ENCODE peak calls at places on chromosomes 3 and 15, in four cellular contexts. E is psoas muscle, X is H1, N is tibial nerve. H is an unnamed sample.

GRCh38 chr3:78889345-78889744 is 878.5 kb downstream of the ROBO1 start:
- DNase-seq in X (no peak), E (no peak), N (no peak), H (no peak)

GRCh38 chr15:36601952-36602351 is 22.5 kb downstream of the CDIN1 start:
- DNase-seq in N (no peak), X (no peak), E (peak; percentile 35), H (no peak)

GRCh38 chr15:88653200-88654064 is 14.6 kb downstream of the ISG20 start:
- DNase-seq in X (no peak), N (no peak), E (no peak), H (no peak)

GRCh38 chr3:179175358-179175757 is 27.2 kb downstream of the PIK3CA start:
- DNase-seq in N (no peak), E (no peak), X (no peak), H (no peak)

GRCh38 chr3:111984636-111985298 is 5.9 kb downstream of the ABHD10 start:
- DNase-seq in E (no peak), X (no peak), N (no peak), H (no peak)

GRCh38 chr3:169215953-169216352 is 447.6 kb downstream of the MECOM start:
- DNase-seq in N (no peak), X (no peak), E (no peak), H (no peak)

GRCh38 chr3:135267487-135267886 is 472.4 kb downstream of the EPHB1 start:
- DNase-seq in N (no peak), E (no peak), X (no peak), H (no peak)

GRCh38 chr15:79492065-79492464 is 59.9 kb downstream of the MINAR1 start:
- DNase-seq in E (no peak), X (no peak), N (no peak), H (no peak)

GRCh38 chr3:106945435-106945834 is 431.8 kb upstream of the CCDC54 start:
- DNase-seq in X (no peak), N (no peak), E (no peak), H (no peak)

GRCh38 chr3:188807002-188807401 is 364.8 kb upstream of the TPRG1 start:
- DNase-seq in N (no peak), E (no peak), X (no peak), H (no peak)

GRCh38 chr15:101242160-101242998 is 9.5 kb downstream of the CHSY1 start:
- DNase-seq in E (no peak), N (no peak), X (no peak), H (no peak)

GRCh38 chr3:44439499-44440295 is 37.8 kb downstream of the ZNF445 start:
- DNase-seq in E (peak; percentile 43), N (peak; percentile 29), X (no peak), H (peak; percentile 72)

GRCh38 chr3:141050913-141051632 is at the start of gene SPSB4:
- DNase-seq in N (no peak), E (peak; percentile 81), X (peak; percentile 63), H (peak; percentile 27)

GRCh38 chr15:80606571-80606970 is 88.5 kb upstream of the ABHD17C start:
- DNase-seq in E (no peak), N (no peak), X (no peak), H (no peak)

GRCh38 chr3:67077656-67078055 is 79.5 kb downstream of the KBTBD8 start:
- DNase-seq in E (no peak), X (no peak), N (no peak), H (no peak)

GRCh38 chr3:149553781-149554451 is 79.4 kb downstream of the TM4SF4 start:
- DNase-seq in X (no peak), N (peak; percentile 28), E (no peak), H (peak; percentile 74)

GRCh38 chr3:174365796-174366195 is 493.3 kb upstream of the NAALADL2 start:
- DNase-seq in N (no peak), E (no peak), X (no peak), H (no peak)

GRCh38 chr3:23845361-23845760 is 39.6 kb downstream of the UBE2E1 start:
- DNase-seq in E (no peak), N (no peak), X (no peak), H (no peak)

GRCh38 chr3:183485093-183485492 is 56.7 kb upstream of the MCF2L2 start:
- DNase-seq in E (no peak), N (no peak), X (no peak), H (no peak)

GRCh38 chr15:65171428-65171827 is 13.7 kb downstream of the CLPX start:
- DNase-seq in N (no peak), E (no peak), X (no peak), H (no peak)

GRCh38 chr15:78049691-78050440 is 27.6 kb downstream of the TBC1D2B start:
- DNase-seq in X (no peak), E (no peak), N (no peak), H (no peak)

GRCh38 chr15:79035111-79035601 is 55.4 kb downstream of the RASGRF1 start:
- DNase-seq in X (no peak), E (no peak), N (no peak), H (no peak)

GRCh38 chr3:184361532-184361931 is at the start of the genes CLCN2 and POLR2H:
- DNase-seq in X (no peak), N (no peak), E (peak; percentile 64), H (peak; percentile 71)

GRCh38 chr15:47705601-47706000 is 11.7 kb upstream of the SEMA6D start:
- DNase-seq in X (no peak), E (no peak), N (no peak), H (no peak)

GRCh38 chr15:63815796-63816533 is 17.8 kb downstream of the HERC1 start:
- DNase-seq in X (no peak), E (no peak), N (no peak), H (no peak)

GRCh38 chr3:53599780-53600179 is 105.4 kb downstream of the CACNA1D start:
- DNase-seq in E (no peak), X (no peak), N (no peak), H (no peak)

GRCh38 chr3:44885618-44886017 is 11.2 kb downstream of the TGM4 start:
- DNase-seq in X (no peak), E (no peak), N (no peak), H (no peak)

GRCh38 chr15:96325579-96326331 is 4.7 kb upstream of the NR2F2 start:
- DNase-seq in X (no peak), E (no peak), N (no peak), H (no peak)

GRCh38 chr3:170909129-170909903 is 879 bp upstream of the EIF5A2 start:
- DNase-seq in E (peak; percentile 16), X (no peak), N (no peak), H (peak; percentile 28)

GRCh38 chr3:127551971-127552370 is 38.6 kb downstream of the TPRA1 start:
- DNase-seq in E (no peak), X (no peak), N (no peak), H (no peak)

GRCh38 chr3:103337179-103337845 is 902.5 kb downstream of the ZPLD1 start:
- DNase-seq in E (no peak), X (no peak), N (no peak), H (no peak)

GRCh38 chr3:30551927-30552326 is 54.5 kb upstream of the TGFBR2 start:
- DNase-seq in E (no peak), X (no peak), N (no peak), H (no peak)

GRCh38 chr15:38554354-38554753 is 10.3 kb downstream of the RASGRP1 start:
- DNase-seq in X (no peak), E (no peak), N (no peak), H (no peak)

GRCh38 chr3:19065027-19065426 is 83.3 kb upstream of the KCNH8 start:
- DNase-seq in X (no peak), N (no peak), E (no peak), H (no peak)

GRCh38 chr3:36647423-36647853 is 116.9 kb downstream of the DCLK3 start:
- DNase-seq in N (no peak), X (no peak), E (no peak), H (no peak)

GRCh38 chr15:31433101-31433500 is 106.5 kb downstream of the KLF13 start:
- DNase-seq in E (no peak), N (no peak), X (no peak), H (no peak)

GRCh38 chr3:156455839-156456238 is 99.1 kb downstream of the SSR3 start:
- DNase-seq in X (no peak), E (no peak), N (no peak), H (no peak)

GRCh38 chr15:27017168-27017809 is 46.3 kb downstream of the GABRG3 start:
- DNase-seq in N (peak; percentile 30), X (peak; percentile 43), E (no peak), H (no peak)

GRCh38 chr15:66293419-66294156 is at the start of gene DIS3L:
- DNase-seq in X (no peak), N (peak; percentile 18), E (peak; percentile 67), H (peak; percentile 51)

GRCh38 chr15:66292261-66293084 is 895 bp upstream of the DIS3L start:
- DNase-seq in N (no peak), X (no peak), E (no peak), H (no peak)

GRCh38 chr15:66290518-66290917 is 2.9 kb upstream of the DIS3L start:
- DNase-seq in E (no peak), N (no peak), X (no peak), H (no peak)

GRCh38 chr15:66293085-66293418 is 316 bp upstream of the DIS3L start:
- DNase-seq in X (no peak), N (no peak), E (no peak), H (no peak)

GRCh38 chr15:66291816-66292215 is 1.6 kb upstream of the DIS3L start:
- DNase-seq in E (no peak), X (no peak), N (no peak), H (no peak)
- H3K27ac ChIP-seq in E (no peak overlapping the region), X (no peak overlapping the region), N (no peak overlapping the region), H (no peak overlapping the region)

DNA sequence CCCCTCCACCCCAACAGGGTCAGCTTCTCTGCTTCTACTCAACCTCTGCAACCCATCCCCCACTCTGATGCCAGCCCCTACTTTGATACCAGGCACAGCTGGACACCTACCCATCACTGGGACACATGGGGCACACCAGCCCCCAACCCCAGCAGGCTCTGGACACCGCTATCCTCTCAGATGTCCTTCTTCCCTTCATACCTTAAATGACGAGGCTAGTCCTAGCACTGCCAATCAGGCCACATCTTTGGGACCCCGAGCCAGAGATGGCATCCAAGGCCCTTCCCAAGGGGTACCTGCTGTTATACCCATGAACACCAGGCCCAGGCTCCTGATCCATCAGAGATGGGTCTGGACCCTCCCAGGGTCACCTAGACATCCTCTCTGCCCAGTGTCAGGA is 10.6 kb downstream of the POC1A start:
- DNase-seq in E (no peak), X (no peak), N (no peak), H (no peak)
- H3K27ac ChIP-seq in E (no peak overlapping the region), X (peak overlapping the region; percentile 3), N (no peak overlapping the region), H (no peak overlapping the region)

DNA sequence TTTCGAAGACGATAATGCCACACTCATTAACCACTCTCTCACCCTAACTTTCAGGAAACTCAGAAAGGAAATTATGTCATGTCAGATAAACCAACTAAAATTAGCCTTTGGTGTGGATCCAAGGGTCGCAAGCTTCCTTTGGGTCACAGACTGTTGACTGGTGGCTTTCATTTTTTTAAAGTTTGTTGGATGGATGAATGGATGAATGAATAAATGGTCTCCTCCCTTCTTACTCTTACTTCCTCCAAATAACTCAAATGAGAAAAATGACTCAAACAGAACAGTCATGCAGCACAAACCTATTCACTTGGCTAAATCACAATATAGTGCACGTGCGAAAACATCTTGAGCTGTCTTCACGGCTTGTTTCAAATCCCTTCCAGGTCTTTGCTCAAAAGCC is 82.9 kb upstream of the HACD2 start:
- DNase-seq in X (no peak), N (no peak), E (no peak), H (no peak)
- H3K27ac ChIP-seq in X (no peak overlapping the region), N (no peak overlapping the region), E (no peak overlapping the region), H (peak overlapping the region; percentile 96)

DNA sequence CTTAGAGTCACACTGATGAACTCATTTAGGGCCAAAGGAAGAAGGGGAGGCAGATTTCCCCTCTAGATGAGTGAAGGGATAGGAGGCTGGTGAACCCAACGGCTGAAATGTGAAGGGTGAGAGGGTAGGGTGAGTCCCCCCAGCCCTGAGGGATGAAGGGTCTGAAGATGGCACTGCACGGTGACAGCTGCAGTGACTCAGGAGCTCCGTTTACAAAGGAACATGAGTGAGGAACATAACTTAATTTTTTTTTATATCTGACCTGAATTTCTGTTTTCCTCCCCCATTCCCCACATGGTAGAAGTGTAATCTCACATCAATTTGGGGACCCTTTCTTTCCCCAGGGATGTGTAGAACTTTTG is 14.0 kb downstream of the SNX33 start:
- DNase-seq in E (no peak), N (no peak), X (no peak), H (no peak)
- H3K27ac ChIP-seq in E (peak overlapping the region; percentile 68), N (peak overlapping the region; percentile 97), X (no peak overlapping the region), H (peak overlapping the region; percentile 83)